ENCODE peak calls at places on chromosomes 5 and 9, in five cellular contexts. Z is mesothelial cell of epicardium, T is bronchial epithelial cell, M is NB4, P is H9. J is an unnamed sample.

GRCh38 chr5:619444-619843 is 7.3 kb downstream of the CEP72 start:
- DNase-seq in Z (peak; percentile 14), T (no peak), M (no peak), P (no peak), J (no peak)

GRCh38 chr9:104934686-104935413 is 6.9 kb upstream of the ABCA1 start:
- DNase-seq in Z (no peak), T (no peak), M (peak; percentile 35), P (no peak), J (no peak)

GRCh38 chr5:36883894-36884462 is 7.4 kb downstream of the NIPBL start:
- DNase-seq in Z (no peak), T (no peak), M (no peak), P (no peak), J (no peak)

GRCh38 chr5:112795944-112796678 is 58.4 kb downstream of the APC start:
- DNase-seq in Z (no peak), T (no peak), M (no peak), P (no peak), J (peak; percentile 15)

GRCh38 chr5:5658226-5658625 is 235.7 kb downstream of the ICE1 start:
- DNase-seq in Z (no peak), T (peak; percentile 27), M (no peak), P (no peak), J (no peak)

GRCh38 chr9:31013371-31013770 is 1371.1 kb upstream of the ACO1 start:
- DNase-seq in Z (no peak), T (no peak), M (no peak), P (no peak), J (no peak)

GRCh38 chr5:38780316-38780715 is 65.5 kb upstream of the OSMR start:
- DNase-seq in Z (no peak), T (peak; percentile 31), M (no peak), P (no peak), J (no peak)

GRCh38 chr9:4111233-4112000 is 188.5 kb downstream of the GLIS3 start:
- DNase-seq in Z (no peak), T (no peak), M (no peak), P (no peak), J (no peak)

GRCh38 chr5:2224689-2225088 is 342.0 kb upstream of the IRX4 start:
- DNase-seq in Z (no peak), T (no peak), M (no peak), P (no peak), J (no peak)

GRCh38 chr5:32387176-32387575 is 57.4 kb downstream of the ZFR start:
- DNase-seq in Z (no peak), T (no peak), M (no peak), P (no peak), J (no peak)

GRCh38 chr5:145902421-145902820 is 29.6 kb upstream of the GRXCR2 start:
- DNase-seq in Z (no peak), T (no peak), M (no peak), P (no peak), J (no peak)

GRCh38 chr9:101311759-101312420 is 72.9 kb downstream of the BAAT start:
- DNase-seq in Z (no peak), T (peak; percentile 85), M (peak; percentile 80), P (no peak), J (peak; percentile 43)

GRCh38 chr5:179805529-179806249 is 977 bp downstream of the MGAT4B start:
- DNase-seq in Z (no peak), T (no peak), M (peak; percentile 81), P (peak; percentile 34), J (peak; percentile 73)

GRCh38 chr9:72583370-72583769 is 62.0 kb downstream of the TMC1 start:
- DNase-seq in Z (no peak), T (peak; percentile 36), M (no peak), P (no peak), J (no peak)

GRCh38 chr5:31477971-31478370 is 53.9 kb downstream of the DROSHA start:
- DNase-seq in Z (no peak), T (no peak), M (no peak), P (no peak), J (no peak)

GRCh38 chr5:76104027-76104426 is 20.8 kb downstream of the SV2C start:
- DNase-seq in Z (no peak), T (peak; percentile 17), M (peak; percentile 53), P (peak; percentile 57), J (no peak)

GRCh38 chr9:13149454-13149853 is 130.0 kb downstream of the MPDZ start:
- DNase-seq in Z (no peak), T (no peak), M (no peak), P (no peak), J (no peak)

GRCh38 chr5:76492819-76493189 is 89.7 kb downstream of the IQGAP2 start:
- DNase-seq in Z (no peak), T (no peak), M (no peak), P (no peak), J (no peak)

GRCh38 chr9:14347408-14348224 is 33.7 kb upstream of the NFIB start:
- DNase-seq in Z (no peak), T (peak; percentile 28), M (no peak), P (peak; percentile 75), J (no peak)

GRCh38 chr5:176677209-176677931 is 30.1 kb downstream of the TSPAN17 start:
- DNase-seq in Z (no peak), T (no peak), M (peak; percentile 33), P (no peak), J (no peak)

GRCh38 chr5:173581408-173582197 is 34.8 kb downstream of the BOD1 start:
- DNase-seq in Z (peak; percentile 40), T (peak; percentile 4), M (peak; percentile 64), P (peak; percentile 84), J (peak; percentile 60)

DNA sequence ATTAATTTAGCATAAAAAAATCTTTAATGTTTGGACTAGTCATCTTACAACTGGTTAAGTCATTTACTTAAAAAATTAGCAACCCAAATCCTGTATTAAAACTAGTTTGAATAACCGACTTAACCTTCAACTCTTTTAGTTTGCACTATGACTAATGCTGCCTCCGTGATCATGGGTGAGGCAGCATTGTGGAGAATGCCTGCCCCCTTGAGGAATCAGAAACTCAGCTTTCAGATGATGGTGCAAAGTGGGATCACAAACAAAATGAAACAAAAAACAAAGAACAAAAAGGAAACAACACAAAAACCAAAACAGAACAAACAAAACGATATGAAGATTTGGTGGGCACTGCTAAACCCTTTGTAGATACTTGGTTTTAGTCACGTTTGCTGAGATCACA is 127.0 kb upstream of the PALM2AKAP2 start:
- DNase-seq in Z (no peak), T (peak; percentile 76), M (peak; percentile 16), P (no peak), J (no peak)
- TF ChIP-seq CTCF in Z (no peak), T (peak; percentile 57), M (peak; percentile 19), P (peak; percentile 64), J (no peak)

GRCh38 chr5:71832812-71833456 is 113.9 kb downstream of the CARTPT start:
- DNase-seq in Z (no peak), T (peak; percentile 76), M (no peak), P (no peak), J (no peak)

GRCh38 chr5:71838286-71838685 is 119.2 kb downstream of the CARTPT start:
- DNase-seq in Z (no peak), T (no peak), M (no peak), P (no peak), J (no peak)

GRCh38 chr5:71834575-71834974 is 115.5 kb downstream of the CARTPT start:
- DNase-seq in Z (no peak), T (no peak), M (peak; percentile 5), P (no peak), J (no peak)

GRCh38 chr5:71836547-71837112 is 117.6 kb downstream of the CARTPT start:
- DNase-seq in Z (no peak), T (no peak), M (peak; percentile 65), P (no peak), J (no peak)

DNA sequence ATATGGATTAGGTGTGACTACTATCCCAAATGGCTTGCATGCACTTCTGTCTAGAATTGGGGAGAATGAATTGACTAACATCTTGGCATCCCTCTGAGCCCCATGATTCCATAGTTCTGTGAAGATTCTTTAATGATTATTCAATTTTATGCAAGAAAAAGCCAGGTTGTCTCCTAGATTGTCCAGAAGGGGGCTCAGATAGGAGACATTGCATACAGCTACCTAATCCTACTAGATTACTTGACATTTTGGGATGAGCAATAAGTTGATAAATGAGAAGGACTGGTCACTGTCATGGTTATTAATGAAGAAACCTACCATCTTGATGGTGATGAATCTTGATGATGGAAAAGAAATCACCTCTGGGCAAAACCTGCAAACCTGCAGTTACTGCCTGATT is 117.0 kb downstream of the CARTPT start:
- DNase-seq in Z (no peak), T (no peak), M (no peak), P (no peak), J (no peak)
- TF ChIP-seq CTCF in Z (no peak), T (no peak), M (peak; percentile 4), P (peak; percentile 39), J (no peak)

DNA sequence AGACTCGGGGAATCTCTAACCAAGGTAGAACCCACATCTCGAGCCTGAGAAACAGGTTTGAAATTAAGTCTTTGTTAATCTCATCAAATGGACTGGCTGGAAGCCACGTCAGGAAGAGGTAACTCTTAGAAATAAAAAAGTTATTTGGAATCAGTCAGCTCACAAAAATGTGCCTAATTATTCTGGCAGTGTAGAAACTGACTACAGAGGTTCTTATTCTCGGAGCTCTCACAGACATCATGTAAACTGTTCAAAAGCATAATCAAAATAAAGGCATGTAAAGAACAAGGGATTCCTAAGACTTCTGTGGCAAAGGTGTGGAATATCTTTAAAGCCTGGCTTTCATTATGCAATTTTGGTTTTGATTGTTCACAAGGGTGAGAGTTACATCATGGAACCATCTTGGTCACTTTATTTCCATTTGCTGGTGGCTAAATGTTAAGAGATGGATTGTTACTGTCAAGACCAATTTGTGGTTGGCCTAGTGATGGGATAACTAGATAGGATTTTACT is 85.1 kb downstream of the OTULIN start:
- DNase-seq in Z (no peak), T (peak; percentile 23), M (no peak), P (no peak), J (no peak)
- TF ChIP-seq CTCF in Z (no peak), T (no peak), M (no peak), P (no peak), J (no peak)

GRCh38 chr5:149731617-149732400 is 1.7 kb downstream of the PPARGC1B start:
- DNase-seq in Z (peak; percentile 46), T (peak; percentile 74), M (peak; percentile 90), P (peak; percentile 88), J (peak; percentile 89)
- TF ChIP-seq CTCF in Z (no peak), T (no peak), M (no peak), P (no peak), J (no peak)

GRCh38 chr9:108443741-108444140 is 412.0 kb downstream of the ACTL7B start:
- DNase-seq in Z (no peak), T (peak; percentile 73), M (no peak), P (no peak), J (no peak)
- TF ChIP-seq CTCF in Z (no peak), T (no peak), M (no peak), P (no peak), J (no peak)

GRCh38 chr5:129541648-129542251 is 81.7 kb downstream of the ADAMTS19 start:
- DNase-seq in Z (no peak), T (peak; percentile 66), M (peak; percentile 32), P (no peak), J (no peak)
- TF ChIP-seq CTCF in Z (peak; percentile 37), T (peak; percentile 38), M (no peak), P (peak; percentile 53), J (no peak)

GRCh38 chr5:42912184-42912766 is 100.6 kb upstream of the SELENOP start:
- DNase-seq in Z (no peak), T (peak; percentile 63), M (peak; percentile 71), P (no peak), J (no peak)
- TF ChIP-seq CTCF in Z (no peak), T (peak; percentile 51), M (peak; percentile 50), P (peak; percentile 56), J (peak; percentile 34)